ENCODE peak calls at places on chromosome 21, in five cellular contexts. U is immature natural killer cell; C is central memory CD4-positive, alpha-beta T cell; W is NCI-H1105; P is germinal center. J is an unnamed sample.

GRCh38 chr21:44965251-44966022 is 25.6 kb downstream of the SLX9 start:
- DNase-seq in U (peak; percentile 58), C (peak; percentile 10), W (no peak), P (no peak), J (no peak)

GRCh38 chr21:42146251-42146805 is 72.6 kb upstream of the ABCG1 start:
- DNase-seq in U (no peak), C (no peak), W (no peak), P (no peak), J (no peak)

GRCh38 chr21:23111070-23111605 is 2112.9 kb downstream of the NCAM2 start:
- DNase-seq in U (no peak), C (no peak), W (no peak), P (no peak), J (no peak)

GRCh38 chr21:35825370-35825769 is 235.0 kb downstream of the SETD4 start:
- DNase-seq in U (no peak), C (no peak), W (no peak), P (no peak), J (no peak)

GRCh38 chr21:35925497-35925896 is 134.8 kb downstream of the SETD4 start:
- DNase-seq in U (no peak), C (no peak), W (no peak), P (no peak), J (no peak)

GRCh38 chr21:36155603-36156338 is 853 bp upstream of the DOP1B start:
- DNase-seq in U (no peak), C (no peak), W (peak; percentile 16), P (no peak), J (no peak)

GRCh38 chr21:46056450-46056903 is 41.4 kb upstream of the COL6A2 start:
- DNase-seq in U (no peak), C (no peak), W (no peak), P (no peak), J (no peak)

GRCh38 chr21:35234725-35235124 is 185.6 kb upstream of the RUNX1 start:
- DNase-seq in U (peak; percentile 42), C (no peak), W (no peak), P (peak; percentile 19), J (peak; percentile 96)

GRCh38 chr21:46443910-46444309 is 14.8 kb upstream of the DIP2A start:
- DNase-seq in U (no peak), C (no peak), W (no peak), P (no peak), J (no peak)

GRCh38 chr21:43907751-43908150 is 42.7 kb downstream of the AGPAT3 start:
- DNase-seq in U (no peak), C (no peak), W (no peak), P (no peak), J (no peak)